ENCODE peak calls at places on chromosomes 13 and 19, in eight cellular contexts. S is BE2C; P is B cell; I is T-cell; G is right atrium auricular region; Q is activated CD4-positive, alpha-beta memory T cell treated with anti-CD3 and anti-CD28 coated beads, Interleukin-2, amount 10 ng/mL, durations not matched to agents 7 days and 5 days; K is neuronal stem cell; F is HFF-Myc. J is an unnamed sample.
A peak's percentile ranks its signal among the peaks of the same experiment; 100 is the strongest.

GRCh38 chr19:3184847-3185481 is 766 bp upstream of the NCLN start:
- DNase-seq in K (no peak), G (peak; percentile 71), P (peak; percentile 37), I (peak; percentile 73), F (no peak), S (peak; percentile 79), Q (peak; percentile 81), J (no peak)

GRCh38 chr13:79398915-79399314 is 7.1 kb downstream of the RBM26 start:
- DNase-seq in Q (no peak), P (no peak), K (no peak), F (no peak), I (no peak), S (no peak), G (no peak), J (no peak)

GRCh38 chr19:2733930-2734588 is 5.8 kb downstream of the SLC39A3 start:
- DNase-seq in F (no peak), I (no peak), S (peak; percentile 28), K (no peak), Q (no peak), G (no peak), P (peak; percentile 17), J (no peak)

GRCh38 chr19:31378404-31378803 is 29.2 kb upstream of the TSHZ3 start:
- DNase-seq in S (peak; percentile 20), Q (no peak), F (peak; percentile 84), K (no peak), I (no peak), P (no peak), G (peak; percentile 67), J (no peak)

GRCh38 chr19:9144920-9145319 is 4.7 kb downstream of the ZNF317 start:
- DNase-seq in G (no peak), S (no peak), F (no peak), K (no peak), I (no peak), Q (no peak), P (no peak), J (no peak)

GRCh38 chr13:39779337-39780270 is 124.1 kb downstream of the COG6 start:
- DNase-seq in S (no peak), P (no peak), G (no peak), Q (no peak), K (no peak), F (no peak), I (peak; percentile 66), J (no peak)

GRCh38 chr19:13838943-13839192 is 38.1 kb upstream of the NANOS3 start:
- DNase-seq in K (no peak), Q (no peak), P (no peak), S (peak; percentile 95), G (peak; percentile 96), F (no peak), I (no peak), J (no peak)

GRCh38 chr13:46359731-46360130 is 27.3 kb downstream of the RUBCNL start:
- DNase-seq in I (no peak), S (no peak), P (no peak), Q (no peak), G (no peak), K (no peak), F (no peak), J (no peak)

GRCh38 chr13:59299584-59299983 is 864.1 kb downstream of the DIAPH3 start:
- DNase-seq in S (no peak), P (no peak), G (no peak), Q (no peak), I (no peak), F (no peak), K (no peak), J (no peak)

GRCh38 chr13:98103942-98104880 is 38.7 kb upstream of the FARP1 start:
- DNase-seq in F (no peak), K (no peak), Q (no peak), G (no peak), I (no peak), P (no peak), S (no peak), J (no peak)

GRCh38 chr13:51286135-51287002 is 53.1 kb upstream of the SERPINE3 start:
- DNase-seq in P (peak; percentile 64), Q (peak; percentile 79), S (peak; percentile 87), I (peak; percentile 26), G (peak; percentile 80), K (peak; percentile 75), F (peak; percentile 30), J (peak; percentile 83)

GRCh38 chr19:47901370-47901769 is 15.3 kb upstream of the SULT2A1 start:
- DNase-seq in G (peak; percentile 4), Q (no peak), I (no peak), P (no peak), S (no peak), F (no peak), K (no peak), J (no peak)

GRCh38 chr19:4058696-4059492 is 7.8 kb downstream of the ZBTB7A start:
- DNase-seq in Q (no peak), G (no peak), K (no peak), I (no peak), S (no peak), P (peak; percentile 47), F (no peak), J (no peak)

GRCh38 chr19:55146078-55146647 is 2.8 kb downstream of the TNNT1 start:
- DNase-seq in Q (peak; percentile 38), S (no peak), K (no peak), F (no peak), P (peak; percentile 67), I (no peak), G (no peak), J (peak; percentile 79)

GRCh38 chr19:18437481-18438330 is at the start of gene ISYNA1:
- DNase-seq in P (peak; percentile 85), G (no peak), F (no peak), Q (no peak), K (peak; percentile 69), I (no peak), S (peak; percentile 52), J (peak; percentile 87)

GRCh38 chr19:42175952-42176648 is 41.4 kb downstream of the DEDD2 start:
- DNase-seq in I (no peak), S (peak; percentile 47), P (peak; percentile 60), F (no peak), G (no peak), Q (peak; percentile 28), K (no peak), J (peak; percentile 47)